ENCODE peak calls at places on chromosome 3, in nine cellular contexts. One of them, this sample, is unnamed.

GRCh38 chr3:139202226-139202958 is 141.4 kb upstream of the MRPS22 start:
- DNase-seq in stomach: no peak
- DNase-seq in tibial nerve: no peak
- DNase-seq in A549: peak; percentile 35
- DNase-seq in suprapubic skin: no peak
- DNase-seq in H1: peak; percentile 21
- DNase-seq in transverse colon: peak; percentile 75
- DNase-seq in sigmoid colon: no peak
- DNase-seq in upper lobe of left lung: no peak
- DNase-seq in this sample: peak; percentile 66

GRCh38 chr3:89098964-89099585 is 8.3 kb upstream of the EPHA3 start:
- DNase-seq in stomach: peak; percentile 49
- DNase-seq in tibial nerve: peak; percentile 12
- DNase-seq in A549: peak; percentile 54
- DNase-seq in suprapubic skin: peak; percentile 58
- DNase-seq in H1: no peak
- DNase-seq in transverse colon: peak; percentile 35
- DNase-seq in sigmoid colon: no peak
- DNase-seq in upper lobe of left lung: peak; percentile 22
- DNase-seq in this sample: no peak

GRCh38 chr3:75048650-75049049 is 434.2 kb upstream of the CNTN3 start:
- DNase-seq in stomach: no peak
- DNase-seq in tibial nerve: no peak
- DNase-seq in A549: peak; percentile 6
- DNase-seq in suprapubic skin: no peak
- DNase-seq in H1: no peak
- DNase-seq in transverse colon: no peak
- DNase-seq in sigmoid colon: no peak
- DNase-seq in upper lobe of left lung: no peak
- DNase-seq in this sample: no peak

GRCh38 chr3:181739628-181740027 is 27.9 kb downstream of the SOX2 start:
- DNase-seq in stomach: no peak
- DNase-seq in tibial nerve: no peak
- DNase-seq in A549: no peak
- DNase-seq in suprapubic skin: no peak
- DNase-seq in H1: no peak
- DNase-seq in transverse colon: no peak
- DNase-seq in sigmoid colon: no peak
- DNase-seq in upper lobe of left lung: no peak
- DNase-seq in this sample: peak; percentile 70

GRCh38 chr3:187013080-187013838 is 82.9 kb downstream of the ST6GAL1 start:
- DNase-seq in stomach: no peak
- DNase-seq in tibial nerve: no peak
- DNase-seq in A549: no peak
- DNase-seq in suprapubic skin: no peak
- DNase-seq in H1: no peak
- DNase-seq in transverse colon: no peak
- DNase-seq in sigmoid colon: no peak
- DNase-seq in upper lobe of left lung: peak; percentile 20
- DNase-seq in this sample: no peak

GRCh38 chr3:130258532-130258952 is 86.9 kb upstream of the COL6A5 start:
- DNase-seq in stomach: no peak
- DNase-seq in tibial nerve: peak; percentile 9
- DNase-seq in A549: no peak
- DNase-seq in suprapubic skin: no peak
- DNase-seq in H1: no peak
- DNase-seq in transverse colon: no peak
- DNase-seq in sigmoid colon: no peak
- DNase-seq in upper lobe of left lung: no peak
- DNase-seq in this sample: no peak

GRCh38 chr3:45078910-45079522 is 52.9 kb downstream of the CLEC3B start:
- DNase-seq in stomach: peak; percentile 49
- DNase-seq in tibial nerve: no peak
- DNase-seq in A549: peak; percentile 46
- DNase-seq in suprapubic skin: no peak
- DNase-seq in H1: no peak
- DNase-seq in transverse colon: peak; percentile 47
- DNase-seq in sigmoid colon: no peak
- DNase-seq in upper lobe of left lung: no peak
- DNase-seq in this sample: no peak

GRCh38 chr3:70731046-70731445 is 418.6 kb upstream of the MDFIC2 start:
- DNase-seq in stomach: no peak
- DNase-seq in tibial nerve: no peak
- DNase-seq in A549: no peak
- DNase-seq in suprapubic skin: no peak
- DNase-seq in H1: no peak
- DNase-seq in transverse colon: no peak
- DNase-seq in sigmoid colon: no peak
- DNase-seq in upper lobe of left lung: no peak
- DNase-seq in this sample: no peak

GRCh38 chr3:174465177-174465576 is 394.0 kb upstream of the NAALADL2 start:
- DNase-seq in stomach: no peak
- DNase-seq in tibial nerve: no peak
- DNase-seq in A549: no peak
- DNase-seq in suprapubic skin: no peak
- DNase-seq in H1: no peak
- DNase-seq in transverse colon: no peak
- DNase-seq in sigmoid colon: no peak
- DNase-seq in upper lobe of left lung: no peak
- DNase-seq in this sample: no peak

GRCh38 chr3:49563766-49564165 is 9.5 kb downstream of the BSN start:
- DNase-seq in stomach: no peak
- DNase-seq in tibial nerve: no peak
- DNase-seq in A549: no peak
- DNase-seq in suprapubic skin: no peak
- DNase-seq in H1: no peak
- DNase-seq in transverse colon: no peak
- DNase-seq in sigmoid colon: no peak
- DNase-seq in upper lobe of left lung: no peak
- DNase-seq in this sample: no peak

GRCh38 chr3:69441028-69441427 is 55.1 kb upstream of the FRMD4B start:
- DNase-seq in stomach: no peak
- DNase-seq in tibial nerve: no peak
- DNase-seq in A549: no peak
- DNase-seq in suprapubic skin: no peak
- DNase-seq in H1: no peak
- DNase-seq in transverse colon: no peak
- DNase-seq in sigmoid colon: no peak
- DNase-seq in upper lobe of left lung: no peak
- DNase-seq in this sample: no peak

GRCh38 chr3:27046346-27046745 is 322.8 kb downstream of the NEK10 start:
- DNase-seq in stomach: no peak
- DNase-seq in tibial nerve: no peak
- DNase-seq in A549: no peak
- DNase-seq in suprapubic skin: no peak
- DNase-seq in H1: no peak
- DNase-seq in transverse colon: no peak
- DNase-seq in sigmoid colon: no peak
- DNase-seq in upper lobe of left lung: no peak
- DNase-seq in this sample: no peak

GRCh38 chr3:184656991-184657669 is 54.7 kb downstream of the MAGEF1 start:
- DNase-seq in stomach: no peak
- DNase-seq in tibial nerve: no peak
- DNase-seq in A549: no peak
- DNase-seq in suprapubic skin: no peak
- DNase-seq in H1: no peak
- DNase-seq in transverse colon: no peak
- DNase-seq in sigmoid colon: no peak
- DNase-seq in upper lobe of left lung: no peak
- DNase-seq in this sample: no peak

GRCh38 chr3:149934524-149934923 is 36.2 kb downstream of the PFN2 start:
- DNase-seq in stomach: no peak
- DNase-seq in tibial nerve: peak; percentile 56
- DNase-seq in A549: no peak
- DNase-seq in suprapubic skin: no peak
- DNase-seq in H1: no peak
- DNase-seq in transverse colon: no peak
- DNase-seq in sigmoid colon: peak; percentile 75
- DNase-seq in upper lobe of left lung: peak; percentile 56
- DNase-seq in this sample: no peak

GRCh38 chr3:193297421-193297820 is 56.4 kb downstream of the PLAAT1 start:
- DNase-seq in stomach: no peak
- DNase-seq in tibial nerve: no peak
- DNase-seq in A549: no peak
- DNase-seq in suprapubic skin: no peak
- DNase-seq in H1: no peak
- DNase-seq in transverse colon: no peak
- DNase-seq in sigmoid colon: no peak
- DNase-seq in upper lobe of left lung: no peak
- DNase-seq in this sample: no peak

GRCh38 chr3:193305356-193305755 is 64.3 kb downstream of the PLAAT1 start:
- DNase-seq in stomach: no peak
- DNase-seq in tibial nerve: no peak
- DNase-seq in A549: no peak
- DNase-seq in suprapubic skin: no peak
- DNase-seq in H1: no peak
- DNase-seq in transverse colon: no peak
- DNase-seq in sigmoid colon: no peak
- DNase-seq in upper lobe of left lung: no peak
- DNase-seq in this sample: no peak

GRCh38 chr3:193295985-193296384 is 55.0 kb downstream of the PLAAT1 start:
- DNase-seq in stomach: no peak
- DNase-seq in tibial nerve: no peak
- DNase-seq in A549: no peak
- DNase-seq in suprapubic skin: no peak
- DNase-seq in H1: no peak
- DNase-seq in transverse colon: no peak
- DNase-seq in sigmoid colon: no peak
- DNase-seq in upper lobe of left lung: no peak
- DNase-seq in this sample: no peak

GRCh38 chr3:193301441-193301840 is 60.4 kb downstream of the PLAAT1 start:
- DNase-seq in stomach: no peak
- DNase-seq in tibial nerve: no peak
- DNase-seq in A549: no peak
- DNase-seq in suprapubic skin: no peak
- DNase-seq in H1: no peak
- DNase-seq in transverse colon: no peak
- DNase-seq in sigmoid colon: no peak
- DNase-seq in upper lobe of left lung: no peak
- DNase-seq in this sample: no peak
- TF ChIP-seq EP300 in stomach: no peak
- TF ChIP-seq EP300 in tibial nerve: no peak
- TF ChIP-seq EP300 in A549: no peak
- TF ChIP-seq EP300 in suprapubic skin: no peak
- TF ChIP-seq EP300 in H1: no peak
- TF ChIP-seq EP300 in transverse colon: no peak
- TF ChIP-seq EP300 in sigmoid colon: no peak
- TF ChIP-seq EP300 in upper lobe of left lung: no peak
- TF ChIP-seq EP300 in this sample: no peak

DNA sequence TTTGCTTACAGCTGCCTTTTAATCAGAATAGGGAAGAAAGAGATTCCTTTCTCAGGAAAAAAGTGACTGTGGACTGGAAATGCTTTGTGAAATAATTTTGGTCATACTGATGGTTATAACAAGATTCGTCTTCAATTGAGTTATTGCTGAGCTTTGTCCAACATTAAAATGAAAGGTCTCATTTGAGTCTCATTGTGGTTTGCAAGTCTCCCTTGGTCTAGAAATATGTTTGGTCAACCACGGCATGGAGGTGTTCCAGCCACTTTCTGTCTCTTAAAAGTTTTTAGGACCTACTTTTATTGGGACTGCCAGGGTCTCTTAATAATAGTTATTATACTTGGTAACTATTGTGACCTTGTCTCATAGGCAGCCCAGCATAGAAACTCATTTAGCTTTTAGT is 15.3 kb downstream of the FLNB start:
- DNase-seq in stomach: no peak
- DNase-seq in tibial nerve: no peak
- DNase-seq in A549: no peak
- DNase-seq in suprapubic skin: no peak
- DNase-seq in H1: no peak
- DNase-seq in transverse colon: no peak
- DNase-seq in sigmoid colon: no peak
- DNase-seq in upper lobe of left lung: no peak
- DNase-seq in this sample: no peak
- H3K4me1 ChIP-seq in stomach: peaks cover 51% of the 10 kb centered on the region
- H3K4me1 ChIP-seq in tibial nerve: peaks cover 35% of the 10 kb centered on the region
- H3K4me1 ChIP-seq in A549: peaks cover 99% of the 10 kb centered on the region
- H3K4me1 ChIP-seq in suprapubic skin: peaks cover 72% of the 10 kb centered on the region
- H3K4me1 ChIP-seq in H1: peaks cover 50% of the 10 kb centered on the region
- H3K4me1 ChIP-seq in transverse colon: peaks cover 26% of the 10 kb centered on the region
- H3K4me1 ChIP-seq in sigmoid colon: peaks cover 91% of the 10 kb centered on the region
- H3K4me1 ChIP-seq in upper lobe of left lung: peaks cover 13% of the 10 kb centered on the region
- H3K4me1 ChIP-seq in this sample: peaks cover 38% of the 10 kb centered on the region

DNA sequence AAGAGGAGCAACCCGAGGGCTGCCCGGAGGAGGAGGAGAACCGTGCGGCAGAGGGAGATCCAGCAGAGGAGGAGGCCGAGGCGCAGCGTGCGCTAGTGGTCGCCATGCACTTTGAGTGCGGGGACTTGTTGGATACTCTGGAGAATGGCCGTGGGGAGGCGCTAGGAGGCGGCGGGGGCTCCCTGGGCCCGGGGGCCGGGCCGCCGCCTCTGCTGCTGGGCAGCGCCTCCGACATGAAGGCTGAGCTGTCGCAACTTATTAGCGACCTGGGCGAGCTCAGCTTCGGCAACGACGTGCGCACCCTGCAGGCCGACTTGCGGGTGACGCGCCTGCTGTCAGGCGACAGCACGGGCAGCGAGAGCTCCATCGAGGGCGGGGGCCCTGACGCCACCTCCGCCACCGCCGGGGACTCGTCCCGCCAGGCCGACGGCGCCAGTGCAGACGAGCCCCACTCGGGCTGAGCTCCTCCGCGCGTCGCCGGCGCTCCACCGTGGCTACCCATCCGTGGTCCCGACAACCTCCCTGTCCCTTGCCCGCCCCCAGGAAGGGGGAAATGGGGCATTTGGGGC is 2.0 kb downstream of the FAM43A start:
- DNase-seq in stomach: peak; percentile 79
- DNase-seq in tibial nerve: peak; percentile 17
- DNase-seq in A549: peak; percentile 76
- DNase-seq in suprapubic skin: peak; percentile 85
- DNase-seq in H1: peak; percentile 51
- DNase-seq in transverse colon: peak; percentile 86
- DNase-seq in sigmoid colon: peak; percentile 86
- DNase-seq in upper lobe of left lung: peak; percentile 88
- DNase-seq in this sample: no peak
- TF ChIP-seq EP300 in stomach: no peak
- TF ChIP-seq EP300 in tibial nerve: no peak
- TF ChIP-seq EP300 in A549: no peak
- TF ChIP-seq EP300 in suprapubic skin: no peak
- TF ChIP-seq EP300 in H1: no peak
- TF ChIP-seq EP300 in transverse colon: no peak
- TF ChIP-seq EP300 in sigmoid colon: no peak
- TF ChIP-seq EP300 in upper lobe of left lung: no peak
- TF ChIP-seq EP300 in this sample: no peak

DNA sequence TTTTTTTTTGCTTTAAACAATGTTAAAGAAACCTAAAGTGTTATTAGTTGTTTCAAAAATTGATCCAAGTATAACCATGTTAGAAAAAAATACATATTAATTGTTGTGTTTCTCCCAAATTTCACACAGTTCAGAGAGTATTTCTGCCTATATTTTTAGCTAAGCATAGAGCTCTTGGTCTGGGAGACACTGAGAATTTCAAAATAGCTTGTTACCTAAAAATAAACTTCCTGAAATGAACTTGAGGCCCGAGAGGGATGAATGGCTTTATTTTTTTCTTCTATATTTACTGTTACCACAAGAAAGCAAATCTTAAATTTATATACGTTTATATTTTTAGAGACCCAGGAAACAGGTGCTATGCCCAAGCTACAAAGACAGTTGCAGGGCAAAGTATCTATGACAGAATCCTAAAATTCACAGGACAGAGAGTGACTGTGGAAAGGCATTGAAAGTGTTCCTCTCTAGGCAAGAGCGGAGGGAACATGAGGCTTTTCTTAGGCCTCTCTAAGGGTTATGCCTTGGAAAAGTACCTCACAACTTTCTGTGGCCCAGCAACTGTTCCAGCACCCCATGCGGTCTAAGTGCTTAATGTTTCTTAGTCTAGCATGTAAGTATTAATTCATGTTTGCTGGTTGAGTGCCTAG is 36.4 kb downstream of the TGFBR2 start:
- DNase-seq in stomach: no peak
- DNase-seq in tibial nerve: no peak
- DNase-seq in A549: no peak
- DNase-seq in suprapubic skin: no peak
- DNase-seq in H1: no peak
- DNase-seq in transverse colon: no peak
- DNase-seq in sigmoid colon: no peak
- DNase-seq in upper lobe of left lung: no peak
- DNase-seq in this sample: no peak
- H3K4me1 ChIP-seq in stomach: peaks cover 53% of the 10 kb centered on the region
- H3K4me1 ChIP-seq in tibial nerve: peaks cover 94% of the 10 kb centered on the region
- H3K4me1 ChIP-seq in A549: peaks cover 26% of the 10 kb centered on the region
- H3K4me1 ChIP-seq in suprapubic skin: peaks cover 62% of the 10 kb centered on the region
- H3K4me1 ChIP-seq in H1: peaks cover 3% of the 10 kb centered on the region
- H3K4me1 ChIP-seq in transverse colon: peaks cover 23% of the 10 kb centered on the region
- H3K4me1 ChIP-seq in sigmoid colon: peaks cover 79% of the 10 kb centered on the region
- H3K4me1 ChIP-seq in upper lobe of left lung: peaks cover 87% of the 10 kb centered on the region
- H3K4me1 ChIP-seq in this sample: peaks cover 100% of the 10 kb centered on the region

This sample was measured in esophagus muscularis mucosa.